ENCODE peak calls at places on chromosomes 11 and 22, in seven cellular contexts. R, Y, B, Z, P, C and D are unnamed samples.

GRCh38 chr11:37657645-37658044 is 1059.6 kb upstream of the RAG2 start:
- DNase-seq in B (no peak), R (peak), Y (no peak), C (no peak), Z (no peak), P (peak), D (peak)

GRCh38 chr11:45383229-45383628 is 97.1 kb upstream of the SYT13 start:
- DNase-seq in B (peak), P (no peak), R (peak), Z (no peak), Y (no peak), C (no peak), D (peak)

GRCh38 chr22:22103078-22103593 is 120.5 kb upstream of the TOP3B start:
- DNase-seq in R (no peak), B (no peak), Y (peak), C (no peak), P (no peak), Z (peak), D (no peak)

GRCh38 chr11:61814242-61814957 is 2.4 kb downstream of the FADS1 start:
- DNase-seq in Z (peak), R (peak), Y (no peak), B (peak), P (no peak), C (no peak), D (peak)

GRCh38 chr11:43997022-43997665 is 50.6 kb upstream of the ACCSL start:
- DNase-seq in Y (no peak), C (no peak), R (no peak), B (no peak), Z (no peak), P (no peak), D (no peak)

GRCh38 chr22:27754888-27755480 is 46.6 kb downstream of the MN1 start:
- DNase-seq in Z (no peak), B (no peak), Y (no peak), P (no peak), C (no peak), R (no peak), D (no peak)

GRCh38 chr22:19292262-19293230 is 1.0 kb upstream of the CLTCL1 start:
- DNase-seq in B (no peak), C (no peak), Z (no peak), P (no peak), Y (peak), R (no peak), D (no peak)

GRCh38 chr11:75705541-75705940 is 12.1 kb upstream of the MOGAT2 start:
- DNase-seq in P (no peak), Y (no peak), B (no peak), C (no peak), R (peak), Z (no peak), D (no peak)

GRCh38 chr11:10599388-10600175 is 31.1 kb upstream of the LYVE1 start:
- DNase-seq in P (peak), C (no peak), B (no peak), Y (no peak), Z (no peak), R (no peak), D (no peak)

DNA sequence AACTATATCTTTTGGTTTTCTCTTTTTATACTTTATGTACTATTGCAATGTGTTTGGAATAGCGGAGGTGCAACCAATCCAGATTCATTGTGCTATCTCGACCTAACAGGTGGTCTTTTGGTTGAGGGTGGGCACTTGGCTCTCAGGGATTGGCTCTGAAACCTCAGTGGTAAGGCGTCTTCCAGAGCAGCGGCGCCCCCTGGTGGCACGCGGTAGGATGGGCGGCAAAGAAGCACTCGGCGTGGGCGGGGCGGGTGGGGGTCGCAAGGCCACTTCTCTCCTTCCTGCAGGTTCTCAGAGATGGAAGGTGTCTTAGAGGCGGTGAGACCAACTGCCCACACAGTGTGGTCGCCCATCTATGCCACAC is 19.2 kb upstream of the PLET1 start:
- DNase-seq in B (peak), P (peak), C (no peak), Y (peak), Z (peak), R (peak), D (peak)
- TF ChIP-seq CTCF in B (peak), P (peak), C (peak), Y (peak), Z (peak), R (peak), D (peak)

DNA sequence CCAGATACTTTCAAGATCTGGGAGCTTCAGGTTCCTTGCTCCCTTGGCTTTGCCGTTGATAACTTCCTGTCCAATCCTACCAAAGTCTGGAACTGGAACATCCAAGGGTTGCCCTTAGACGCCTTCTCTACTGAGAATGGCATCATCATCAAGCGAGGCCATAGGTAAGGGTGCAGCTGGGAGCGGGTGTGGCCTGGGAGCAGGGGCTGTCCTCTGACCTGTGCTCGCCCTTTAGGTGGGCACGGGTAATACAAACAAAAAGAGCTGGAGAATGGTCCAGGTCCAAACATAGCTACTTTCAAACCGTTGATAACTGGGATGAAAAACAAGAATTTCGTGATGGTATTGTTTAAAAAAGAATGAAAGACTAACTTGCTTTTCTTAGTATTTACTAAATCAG is 25.0 kb downstream of the CASP12 start:
- DNase-seq in B (no peak), Z (peak), R (no peak), Y (peak), C (no peak), P (no peak), D (no peak)
- TF ChIP-seq CTCF in B (no peak), Z (peak), R (peak), Y (no peak), C (no peak), P (no peak), D (no peak)

GRCh38 chr11:130980463-130980862 is 64.2 kb upstream of the SNX19 start:
- DNase-seq in Z (no peak), C (no peak), Y (no peak), P (no peak), R (no peak), B (no peak), D (no peak)

GRCh38 chr11:130979386-130979972 is 63.2 kb upstream of the SNX19 start:
- DNase-seq in C (no peak), Y (no peak), P (peak), Z (no peak), B (peak), R (peak), D (peak)
- TF ChIP-seq CTCF in C (peak), Y (peak), P (peak), Z (peak), B (peak), R (peak), D (peak)

GRCh38 chr11:72588656-72589410 is 85.4 kb downstream of the PDE2A start:
- DNase-seq in P (no peak), Z (no peak), C (no peak), Y (no peak), B (no peak), R (no peak), D (no peak)

GRCh38 chr11:72587696-72588095 is 86.5 kb downstream of the PDE2A start:
- DNase-seq in B (no peak), R (no peak), C (no peak), Y (no peak), P (no peak), Z (no peak), D (no peak)

GRCh38 chr11:72591023-72591422 is 83.2 kb downstream of the PDE2A start:
- DNase-seq in R (no peak), Z (no peak), P (no peak), B (no peak), C (no peak), Y (no peak), D (no peak)

GRCh38 chr11:72591785-72592490 is 82.3 kb downstream of the PDE2A start:
- DNase-seq in C (no peak), Z (no peak), Y (no peak), R (no peak), B (no peak), P (no peak), D (no peak)

DNA sequence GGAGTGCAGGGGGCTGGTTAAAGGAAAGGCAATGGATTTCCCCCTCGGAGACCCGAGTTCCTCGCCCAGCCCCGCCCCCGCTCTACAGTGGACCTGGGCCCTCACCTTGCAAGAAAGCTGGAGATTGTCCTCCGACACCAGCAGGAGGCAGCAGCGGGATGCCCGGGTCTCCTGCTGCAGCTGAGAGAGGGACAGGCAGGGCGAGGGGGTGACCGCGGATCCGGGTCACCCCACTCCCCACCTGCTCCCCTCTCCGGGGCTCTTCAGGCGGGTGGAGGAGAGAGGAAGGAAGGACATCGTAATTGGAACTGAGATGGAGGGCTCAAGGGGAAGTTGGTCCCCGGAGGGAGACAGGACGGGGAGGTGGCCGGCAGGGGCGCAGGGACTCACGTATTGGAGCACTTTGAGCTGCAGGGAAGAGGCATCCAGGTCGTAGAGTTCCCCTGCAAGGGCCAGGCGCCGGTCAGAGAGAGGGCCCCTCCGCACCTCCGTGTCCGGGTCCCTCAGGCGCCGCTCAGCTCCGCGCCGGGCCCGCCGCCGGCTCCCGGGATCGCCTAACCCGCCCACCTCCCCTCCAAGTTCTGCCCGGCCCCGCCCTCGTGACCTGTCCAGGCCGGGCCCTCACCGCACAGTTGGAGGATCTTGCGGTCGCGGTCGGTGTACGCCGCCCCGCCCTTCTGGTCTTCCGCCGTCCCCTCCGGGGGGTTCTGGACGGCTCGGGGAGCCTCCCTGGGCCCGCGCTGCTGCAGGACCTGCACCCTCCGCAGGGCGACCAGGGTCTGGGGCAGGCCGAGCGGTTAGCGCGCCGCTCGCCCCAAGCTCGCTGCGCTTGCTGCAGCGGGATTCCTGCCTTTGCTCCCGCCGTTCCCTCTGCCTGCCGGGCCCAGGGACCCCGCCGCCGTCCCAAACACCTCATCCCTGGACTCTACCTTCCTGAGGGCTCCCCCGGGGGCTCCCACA is 84.1 kb downstream of the PDE2A start:
- DNase-seq in C (no peak), R (no peak), B (no peak), Y (peak), Z (peak), P (no peak), D (peak)
- TF ChIP-seq CTCF in C (peak), R (peak), B (peak), Y (peak), Z (peak), P (peak), D (no peak)

GRCh38 chr11:60625262-60625661 is 74.2 kb upstream of the MS4A8 start:
- DNase-seq in R (peak), C (no peak), B (peak), P (peak), Z (peak), Y (peak), D (peak)
- TF ChIP-seq CTCF in R (peak), C (peak), B (peak), P (peak), Z (peak), Y (peak), D (peak)

GRCh38 chr11:64690235-64690634 is 32.8 kb downstream of the NRXN2 start:
- DNase-seq in C (no peak), P (no peak), Y (no peak), Z (no peak), R (no peak), B (no peak), D (no peak)

GRCh38 chr11:64694821-64695365 is 28.1 kb downstream of the NRXN2 start:
- DNase-seq in Y (no peak), C (peak), R (no peak), P (no peak), B (no peak), Z (peak), D (no peak)

GRCh38 chr11:64691543-64691942 is 31.5 kb downstream of the NRXN2 start:
- DNase-seq in P (no peak), Y (no peak), B (no peak), R (no peak), C (no peak), Z (no peak), D (no peak)

GRCh38 chr11:64694026-64694755 is 28.8 kb downstream of the NRXN2 start:
- DNase-seq in C (no peak), P (no peak), Y (no peak), Z (no peak), B (no peak), R (no peak), D (no peak)

GRCh38 chr11:64692764-64693331 is 30.1 kb downstream of the NRXN2 start:
- DNase-seq in Y (no peak), C (no peak), Z (no peak), B (no peak), P (no peak), R (no peak), D (no peak)
- TF ChIP-seq CTCF in Y (no peak), C (no peak), Z (no peak), B (no peak), P (no peak), R (no peak), D (no peak)

GRCh38 chr11:57083641-57084385 is 95.1 kb downstream of the OR5AK2 start:
- DNase-seq in C (no peak), Y (no peak), B (no peak), Z (no peak), P (no peak), R (no peak), D (no peak)

GRCh38 chr11:57081356-57081755 is 92.6 kb downstream of the OR5AK2 start:
- DNase-seq in P (no peak), Z (no peak), R (no peak), B (no peak), C (no peak), Y (no peak), D (no peak)

GRCh38 chr11:57082125-57082524 is 93.4 kb downstream of the OR5AK2 start:
- DNase-seq in Z (no peak), B (no peak), C (no peak), Y (no peak), R (no peak), P (no peak), D (no peak)

GRCh38 chr11:57087966-57088365 is 93.8 kb upstream of the LRRC55 start:
- DNase-seq in Z (no peak), P (no peak), R (no peak), Y (no peak), B (no peak), C (no peak), D (no peak)

DNA sequence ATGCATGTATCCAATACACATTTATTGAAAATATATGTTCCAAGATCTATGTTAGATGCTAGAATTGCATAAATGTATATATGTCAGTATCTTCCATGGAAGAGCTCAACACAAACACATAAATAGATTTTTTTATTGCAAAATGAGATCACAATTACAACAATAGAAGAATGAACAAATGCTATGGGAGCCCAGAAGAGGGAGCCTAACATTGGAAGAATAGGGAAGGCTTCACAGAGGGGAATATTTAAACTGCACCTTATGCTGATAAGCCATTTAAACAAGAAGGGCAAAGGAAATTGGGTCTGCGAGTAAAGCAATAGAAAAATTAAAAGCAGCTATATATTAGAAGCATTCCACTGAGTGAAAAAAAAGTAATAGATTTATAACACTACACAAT is 96.1 kb upstream of the LRRC55 start:
- DNase-seq in Y (no peak), R (no peak), C (no peak), B (no peak), Z (no peak), P (no peak), D (no peak)
- TF ChIP-seq CTCF in Y (no peak), R (peak), C (no peak), B (no peak), Z (no peak), P (peak), D (peak)